ENCODE peak calls at places on chromosomes 16 and 17, in four cellular contexts. Q is neural progenitor cell, N is cardiac muscle cell, Z is sigmoid colon. W is an unnamed sample. For H3K9me3, the result is how much of the 10 kb centered on the place peaks cover.

GRCh38 chr16:77859493-77860232 is 71.3 kb downstream of the VAT1L start:
- DNase-seq in Z (no peak), Q (no peak), N (no peak), W (no peak)

GRCh38 chr17:14196337-14196997 is 40.2 kb downstream of the CDRT15 start:
- DNase-seq in Z (no peak), Q (no peak), N (no peak), W (no peak)

GRCh38 chr17:32484041-32484461 is 2.7 kb upstream of the CDK5R1 start:
- DNase-seq in Q (no peak), Z (no peak), N (peak), W (no peak)

GRCh38 chr16:71467810-71468209 is 5.8 kb upstream of the ZNF23 start:
- DNase-seq in N (peak), Z (no peak), Q (peak), W (no peak)

GRCh38 chr17:70100983-70101382 is 26.0 kb downstream of the KCNJ16 start:
- DNase-seq in Q (no peak), Z (no peak), N (no peak), W (no peak)

GRCh38 chr17:8896087-8896486 is 28.6 kb upstream of the PIK3R6 start:
- DNase-seq in Z (no peak), Q (no peak), N (no peak), W (no peak)

GRCh38 chr16:3656491-3657468 is 2.3 kb downstream of the DNASE1 start:
- DNase-seq in Q (no peak), Z (peak), N (no peak), W (no peak)

GRCh38 chr17:42704495-42705494 is 22.5 kb downstream of the CNTNAP1 start:
- DNase-seq in N (no peak), Q (no peak), Z (no peak), W (no peak)

GRCh38 chr16:80084163-80084562 is 456.6 kb upstream of the DYNLRB2 start:
- DNase-seq in Z (no peak), Q (no peak), N (no peak), W (no peak)
- H3K4me3 ChIP-seq in Z (no peak), Q (no peak), N (no peak), W (no peak)

GRCh38 chr16:83031524-83031923 is 404.8 kb downstream of the CDH13 start:
- DNase-seq in Z (no peak), Q (no peak), N (no peak), W (no peak)
- H3K9me3 ChIP-seq in Z (under half), Q (under half), N (under half), W (under half)

DNA sequence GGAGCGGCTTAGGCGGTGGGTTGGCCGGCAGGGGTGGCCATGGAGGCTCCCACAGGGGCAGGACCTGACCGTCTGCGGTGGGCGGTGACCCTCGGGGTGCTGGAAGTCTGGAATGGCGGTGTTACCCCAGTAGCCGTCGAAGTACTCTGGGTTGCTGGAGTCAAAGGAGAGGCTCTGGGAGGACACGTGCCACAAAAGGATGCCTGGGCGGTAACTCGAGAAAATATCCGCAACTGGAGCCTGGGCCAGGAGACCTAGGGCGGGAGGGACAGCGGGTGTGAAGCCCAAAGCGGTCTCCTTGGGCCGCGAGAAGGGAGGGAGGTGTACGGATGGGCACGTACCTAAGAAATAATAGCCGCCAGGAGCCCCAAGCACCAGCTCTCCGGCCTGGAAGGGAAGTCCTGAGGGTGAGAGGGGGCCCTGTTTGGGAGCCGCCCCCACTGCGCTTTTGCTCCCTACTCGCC is 4.6 kb downstream of the ITGA2B start:
- DNase-seq in N (peak), Z (no peak), Q (no peak), W (no peak)
- H3K4me3 ChIP-seq in N (peak), Z (peak), Q (peak), W (no peak)

DNA sequence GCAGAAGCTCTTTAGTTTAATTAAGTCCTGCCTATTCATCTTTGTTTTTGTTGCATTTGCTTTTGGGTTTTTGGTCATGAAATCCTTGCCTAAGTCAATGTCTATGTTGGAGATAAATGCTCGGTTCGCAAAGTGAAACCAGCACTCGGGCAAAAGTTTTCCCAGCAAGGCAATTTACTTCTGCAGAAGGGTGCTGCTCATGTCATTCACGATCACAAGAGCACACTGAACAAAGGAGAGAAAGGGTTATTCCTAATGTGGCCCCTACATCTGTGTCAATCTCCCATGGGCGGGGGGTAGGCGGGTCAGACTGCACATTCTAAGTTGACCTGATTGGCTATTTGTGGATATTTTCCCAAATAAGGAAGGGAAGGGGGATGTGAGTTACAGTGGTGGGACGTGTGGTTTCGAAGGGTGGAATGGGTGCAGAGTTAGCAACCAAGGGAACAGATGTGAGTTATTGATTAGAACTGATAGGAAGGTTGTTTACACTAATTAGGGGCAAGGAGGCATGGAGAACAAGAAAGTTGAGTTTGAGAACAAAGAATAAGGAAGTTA is 23.0 kb downstream of the ATF7IP2 start:
- DNase-seq in N (no peak), Z (no peak), Q (no peak), W (no peak)
- H3K9me3 ChIP-seq in N (under half), Z (under half), Q (under half), W (under half)

GRCh38 chr17:21458036-21458435 is 81.9 kb downstream of the KCNJ12 start:
- DNase-seq in Q (peak), N (no peak), Z (no peak), W (no peak)

GRCh38 chr17:21459536-21459935 is 83.4 kb downstream of the KCNJ12 start:
- DNase-seq in Z (no peak), Q (no peak), N (no peak), W (no peak)

GRCh38 chr17:21460358-21460757 is 84.2 kb downstream of the KCNJ12 start:
- DNase-seq in Z (no peak), N (no peak), Q (no peak), W (no peak)

GRCh38 chr17:21455761-21456160 is 79.6 kb downstream of the KCNJ12 start:
- DNase-seq in N (no peak), Q (no peak), Z (no peak), W (no peak)

DNA sequence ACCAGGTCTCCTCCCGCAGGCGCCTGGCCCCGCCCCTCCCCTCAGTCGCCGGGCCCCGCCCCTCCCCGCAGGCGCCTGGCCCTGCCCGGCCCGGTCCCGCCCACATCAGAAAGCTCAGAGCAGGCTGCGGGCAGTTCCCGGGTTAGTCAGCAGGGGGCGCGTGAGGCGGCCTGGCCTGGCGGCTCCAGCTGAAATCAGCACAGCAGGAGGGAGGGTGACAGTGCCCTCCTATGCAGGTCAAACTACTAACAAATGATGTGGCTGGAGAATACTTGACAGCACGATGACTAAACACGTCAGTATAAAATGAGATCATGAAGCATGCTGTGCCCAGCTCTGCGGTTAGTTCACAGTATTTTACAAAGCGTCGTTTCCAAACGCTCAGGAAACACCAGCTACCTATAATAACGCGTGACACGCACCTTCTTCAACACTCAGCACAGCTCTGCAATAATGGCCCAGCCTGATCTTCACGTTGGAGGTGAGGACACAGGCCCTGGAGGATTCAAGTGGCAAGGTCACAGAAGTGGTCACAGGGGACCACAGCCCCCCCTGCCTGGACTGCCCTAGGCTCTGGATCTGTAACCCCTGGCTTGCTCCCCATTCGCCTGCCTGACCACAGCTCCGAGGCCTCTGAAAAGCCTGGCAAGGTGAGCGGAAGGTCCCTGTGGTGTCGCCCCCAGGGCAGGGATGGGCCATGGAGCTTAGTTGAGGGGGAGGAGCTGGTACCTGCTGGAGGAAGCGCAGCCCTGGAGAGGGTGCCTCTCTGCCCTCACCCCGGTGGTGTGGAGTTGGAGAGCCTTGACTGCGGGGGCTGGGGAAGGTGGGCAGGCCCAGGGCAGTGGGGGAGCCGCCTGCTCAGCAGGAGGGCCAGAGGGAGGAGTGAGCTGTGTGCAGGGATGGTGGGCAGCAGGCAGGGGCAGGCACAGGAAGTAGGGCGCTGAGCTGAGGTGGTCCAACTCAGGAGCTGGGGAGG is 81.2 kb downstream of the KCNJ12 start:
- DNase-seq in Z (peak), Q (peak), N (peak), W (peak)
- H3K4me3 ChIP-seq in Z (no peak), Q (no peak), N (no peak), W (no peak)

DNA sequence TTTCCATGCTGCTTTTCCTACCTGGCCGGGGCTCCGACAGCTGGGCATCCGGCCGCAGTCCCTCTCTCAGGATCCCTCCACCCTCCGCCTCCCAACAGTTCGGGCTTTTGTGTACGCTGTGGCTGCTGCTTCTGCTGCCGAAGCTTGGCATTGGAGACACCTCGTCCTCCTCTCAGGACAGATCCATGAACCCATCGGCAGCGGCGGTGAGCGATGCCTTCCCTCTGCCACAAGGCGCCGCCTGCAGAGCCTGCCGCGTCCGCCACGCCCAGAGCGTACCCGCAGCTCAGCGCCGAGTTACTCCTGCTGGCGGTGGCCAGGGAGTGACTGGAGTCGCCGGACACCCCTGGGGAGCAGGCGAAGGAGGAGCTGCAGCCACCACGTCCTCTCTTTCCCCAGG is 2032.8 kb downstream of the TP53TG3F start:
- DNase-seq in Q (no peak), Z (no peak), N (no peak), W (peak)
- H3K9me3 ChIP-seq in Q (under half), Z (under half), N (under half), W (under half)

GRCh38 chr16:29824589-29825144 is 4.4 kb downstream of the MVP start:
- DNase-seq in N (no peak), Q (no peak), Z (no peak), W (no peak)
- H3K4me3 ChIP-seq in N (no peak), Q (no peak), Z (no peak), W (no peak)

GRCh38 chr16:5315914-5316313 is 218.3 kb upstream of the EEF2KMT start:
- DNase-seq in N (no peak), Q (no peak), Z (no peak), W (no peak)

GRCh38 chr16:5323284-5323683 is 225.7 kb upstream of the EEF2KMT start:
- DNase-seq in Q (peak), N (no peak), Z (no peak), W (no peak)

GRCh38 chr16:5323742-5324141 is 226.1 kb upstream of the EEF2KMT start:
- DNase-seq in Q (no peak), Z (no peak), N (no peak), W (no peak)

GRCh38 chr16:5321925-5322324 is 224.3 kb upstream of the EEF2KMT start:
- DNase-seq in N (no peak), Z (no peak), Q (no peak), W (no peak)

GRCh38 chr16:5319799-5320198 is 222.2 kb upstream of the EEF2KMT start:
- DNase-seq in Q (no peak), N (no peak), Z (no peak), W (no peak)
- H3K9me3 ChIP-seq in Q (under half), N (under half), Z (under half), W (under half)

GRCh38 chr17:55760643-55761355 is 9.9 kb downstream of the PCTP start:
- DNase-seq in Q (no peak), N (no peak), Z (no peak), W (no peak)

GRCh38 chr17:55765472-55765871 is 14.6 kb downstream of the PCTP start:
- DNase-seq in Z (no peak), Q (no peak), N (no peak), W (no peak)

GRCh38 chr17:55764610-55765009 is 13.8 kb downstream of the PCTP start:
- DNase-seq in N (no peak), Q (no peak), Z (no peak), W (no peak)

GRCh38 chr17:55762086-55762858 is 11.4 kb downstream of the PCTP start:
- DNase-seq in Z (no peak), Q (no peak), N (no peak), W (no peak)

DNA sequence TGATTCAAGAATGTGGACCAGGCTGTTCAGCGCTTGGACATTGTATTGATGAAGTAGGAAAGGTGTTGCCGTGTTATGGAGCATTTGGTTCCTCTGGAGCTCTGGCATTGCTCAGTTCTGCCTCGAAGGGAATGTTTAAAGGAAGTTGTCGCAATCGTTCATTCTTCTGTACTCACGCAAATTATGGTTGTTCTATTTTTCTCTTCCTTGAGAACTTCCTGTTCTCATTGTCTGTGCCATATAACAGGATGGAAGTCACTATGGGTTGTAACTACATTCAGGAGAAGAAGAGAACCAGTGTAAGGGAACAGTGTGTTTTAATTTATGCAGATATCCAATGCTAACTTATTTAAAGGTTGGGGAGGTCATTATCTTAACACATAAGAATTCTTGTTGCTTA is 13.0 kb downstream of the PCTP start:
- DNase-seq in N (no peak), Z (no peak), Q (no peak), W (no peak)
- H3K4me3 ChIP-seq in N (no peak), Z (no peak), Q (no peak), W (no peak)

DNA sequence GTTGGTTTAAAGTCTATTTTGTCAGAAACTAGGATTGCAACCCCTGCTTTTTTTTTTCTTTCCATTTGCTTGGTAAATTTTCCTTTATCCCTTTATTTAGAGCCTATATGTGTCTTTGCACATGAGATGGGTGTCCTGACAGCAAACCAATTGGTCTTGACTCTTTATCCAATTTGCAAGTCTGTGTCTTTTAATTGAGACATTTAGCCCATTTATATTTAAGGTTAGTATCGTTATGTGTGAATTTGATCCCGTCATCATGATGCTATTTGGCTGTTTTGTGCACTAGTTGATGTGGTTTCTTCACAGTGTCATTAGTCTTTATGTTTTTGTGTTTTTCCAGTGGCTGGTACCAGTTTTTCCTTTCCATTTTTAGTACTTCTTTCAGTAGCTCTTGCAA is 127.7 kb upstream of the ZNF267 start:
- DNase-seq in Z (no peak), Q (no peak), N (no peak), W (no peak)
- H3K9me3 ChIP-seq in Z (half or more), Q (half or more), N (under half), W (under half)

W was measured in WERI-Rb-1.